ENCODE peak calls at places on chromosomes 11 and 22, in six cellular contexts. One of them, this sample, is unnamed.

GRCh38 chr22:45575607-45576272 is 73.1 kb downstream of the FBLN1 start:
- DNase-seq in GM12891: no peak
- DNase-seq in GM12878: no peak
- DNase-seq in K562: no peak
- DNase-seq in H1: no peak
- DNase-seq in HepG2: no peak
- DNase-seq in this sample: no peak

GRCh38 chr22:37559901-37560681 is at the start of gene CDC42EP1:
- DNase-seq in H1: peak
- DNase-seq in HepG2: no peak
- DNase-seq in GM12891: no peak
- DNase-seq in K562: peak
- DNase-seq in GM12878: no peak
- DNase-seq in this sample: no peak

GRCh38 chr11:69940246-69940610 is 121.0 kb upstream of the FGF3 start:
- DNase-seq in GM12878: no peak
- DNase-seq in HepG2: no peak
- DNase-seq in GM12891: no peak
- DNase-seq in H1: no peak
- DNase-seq in K562: no peak
- DNase-seq in this sample: no peak

GRCh38 chr11:75773595-75774353 is 5.2 kb downstream of the DGAT2 start:
- DNase-seq in GM12891: peak
- DNase-seq in H1: no peak
- DNase-seq in K562: no peak
- DNase-seq in GM12878: peak
- DNase-seq in HepG2: no peak
- DNase-seq in this sample: peak

GRCh38 chr11:73308963-73309960 is 1.2 kb downstream of the ARHGEF17 start:
- DNase-seq in GM12878: no peak
- DNase-seq in K562: peak
- DNase-seq in GM12891: no peak
- DNase-seq in H1: peak
- DNase-seq in HepG2: peak
- DNase-seq in this sample: no peak

GRCh38 chr11:119416606-119417580 is 6.1 kb downstream of the THY1 start:
- DNase-seq in HepG2: no peak
- DNase-seq in GM12878: no peak
- DNase-seq in K562: no peak
- DNase-seq in GM12891: no peak
- DNase-seq in H1: no peak
- DNase-seq in this sample: no peak

GRCh38 chr22:17871726-17872458 is 97.6 kb upstream of the BID start:
- DNase-seq in GM12891: no peak
- DNase-seq in H1: no peak
- DNase-seq in GM12878: no peak
- DNase-seq in HepG2: no peak
- DNase-seq in K562: no peak
- DNase-seq in this sample: no peak

GRCh38 chr11:76005746-76006145 is 190.7 kb downstream of the UVRAG start:
- DNase-seq in GM12878: no peak
- DNase-seq in K562: no peak
- DNase-seq in H1: no peak
- DNase-seq in GM12891: no peak
- DNase-seq in HepG2: no peak
- DNase-seq in this sample: no peak

GRCh38 chr22:35995772-35996171 is 32.9 kb downstream of the RBFOX2 start:
- DNase-seq in GM12891: no peak
- DNase-seq in K562: peak
- DNase-seq in H1: no peak
- DNase-seq in HepG2: no peak
- DNase-seq in GM12878: no peak
- DNase-seq in this sample: no peak

GRCh38 chr11:37322333-37323194 is 724.5 kb upstream of the RAG2 start:
- DNase-seq in H1: no peak
- DNase-seq in GM12878: no peak
- DNase-seq in K562: no peak
- DNase-seq in GM12891: no peak
- DNase-seq in HepG2: no peak
- DNase-seq in this sample: no peak

GRCh38 chr11:20342347-20343279 is 20.9 kb upstream of the HTATIP2 start:
- DNase-seq in GM12891: no peak
- DNase-seq in GM12878: no peak
- DNase-seq in K562: no peak
- DNase-seq in H1: peak
- DNase-seq in HepG2: peak
- DNase-seq in this sample: no peak

GRCh38 chr11:135062994-135063393 is 651.0 kb upstream of the B3GAT1 start:
- DNase-seq in K562: no peak
- DNase-seq in GM12891: no peak
- DNase-seq in HepG2: no peak
- DNase-seq in GM12878: no peak
- DNase-seq in H1: no peak
- DNase-seq in this sample: no peak
- TF ChIP-seq TAF1 in K562: no peak
- TF ChIP-seq TAF1 in GM12891: no peak
- TF ChIP-seq TAF1 in HepG2: no peak
- TF ChIP-seq TAF1 in GM12878: no peak
- TF ChIP-seq TAF1 in H1: no peak
- TF ChIP-seq TAF1 in this sample: no peak

GRCh38 chr11:33700425-33701271 is at the start of gene C11orf91:
- DNase-seq in GM12878: peak
- DNase-seq in H1: peak
- DNase-seq in K562: peak
- DNase-seq in HepG2: peak
- DNase-seq in GM12891: peak
- DNase-seq in this sample: peak
- TF ChIP-seq POLR2A in GM12878: no peak
- TF ChIP-seq POLR2A in H1: peak
- TF ChIP-seq POLR2A in K562: no peak
- TF ChIP-seq POLR2A in HepG2: peak
- TF ChIP-seq POLR2A in GM12891: no peak
- TF ChIP-seq POLR2A in this sample: peak

DNA sequence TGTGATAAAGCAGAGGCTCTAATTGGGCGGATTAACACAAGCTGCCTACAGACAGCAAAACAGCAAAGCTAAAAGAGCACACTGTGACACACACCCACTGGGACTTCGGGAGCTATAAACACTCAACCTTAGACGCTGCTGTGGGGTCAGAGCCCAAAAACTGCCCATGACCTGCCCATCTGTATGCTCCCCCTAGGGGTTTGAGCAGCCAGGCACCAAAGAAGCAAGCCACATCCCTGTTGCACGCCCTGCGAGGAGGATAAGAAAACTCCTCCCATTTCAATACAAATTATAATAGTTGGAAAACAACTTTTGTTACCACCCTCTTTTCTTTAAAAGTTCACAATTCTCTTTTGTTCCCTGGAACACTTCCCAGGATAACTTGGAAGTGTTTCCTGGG is 86.5 kb downstream of the DLG2 start:
- DNase-seq in H1: no peak
- DNase-seq in GM12878: no peak
- DNase-seq in HepG2: no peak
- DNase-seq in K562: no peak
- DNase-seq in GM12891: no peak
- DNase-seq in this sample: no peak
- TF ChIP-seq TAF1 in H1: no peak
- TF ChIP-seq TAF1 in GM12878: no peak
- TF ChIP-seq TAF1 in HepG2: no peak
- TF ChIP-seq TAF1 in K562: no peak
- TF ChIP-seq TAF1 in GM12891: no peak
- TF ChIP-seq TAF1 in this sample: no peak

DNA sequence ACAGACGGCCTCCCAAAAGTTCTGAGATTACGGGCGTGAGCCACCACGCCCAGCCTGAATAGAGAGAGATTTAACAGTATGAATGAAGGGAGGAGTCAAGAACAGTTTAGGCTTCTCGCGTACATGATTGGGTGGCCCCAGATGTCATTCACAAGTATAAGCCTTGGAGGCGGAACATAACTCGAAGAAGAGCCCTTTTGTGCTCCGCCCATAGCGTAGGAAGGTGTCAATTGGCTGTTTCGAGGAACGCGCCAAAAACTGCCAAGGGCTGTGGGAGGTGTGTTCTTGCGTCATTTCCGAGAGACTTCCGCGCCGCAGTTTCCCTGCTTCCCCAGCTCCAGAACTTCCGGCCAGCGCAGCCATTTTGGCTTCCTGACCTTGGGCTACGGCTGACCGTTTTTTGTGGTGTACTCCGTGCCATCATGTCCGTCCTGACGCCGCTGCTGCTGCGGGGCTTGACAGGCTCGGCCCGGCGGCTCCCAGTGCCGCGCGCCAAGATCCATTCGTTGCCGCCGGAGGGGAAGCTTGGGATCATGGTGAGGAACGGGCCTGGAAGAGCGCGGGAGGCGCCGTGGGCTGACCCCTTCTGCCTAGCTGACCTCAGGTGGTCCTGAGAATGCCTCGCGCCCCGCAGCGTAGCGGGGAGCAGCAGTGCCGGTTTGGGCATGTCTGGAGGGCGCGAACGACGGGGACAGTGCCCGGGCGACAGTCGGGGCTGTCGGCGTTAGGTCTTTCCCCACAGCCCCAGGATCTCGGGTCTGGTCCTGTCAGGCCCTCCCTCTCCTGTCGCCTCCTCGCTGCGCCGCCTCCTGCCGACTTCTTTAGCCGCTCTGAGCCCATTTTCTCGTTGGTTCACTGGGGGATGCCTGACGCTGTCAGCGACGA is at the start of gene COX8A:
- DNase-seq in HepG2: peak
- DNase-seq in GM12878: peak
- DNase-seq in K562: peak
- DNase-seq in GM12891: peak
- DNase-seq in H1: peak
- DNase-seq in this sample: peak
- TF ChIP-seq POLR2A in HepG2: peak
- TF ChIP-seq POLR2A in GM12878: peak
- TF ChIP-seq POLR2A in K562: peak
- TF ChIP-seq POLR2A in GM12891: peak
- TF ChIP-seq POLR2A in H1: peak
- TF ChIP-seq POLR2A in this sample: peak

This sample was measured in GM12892.